ENCODE peak calls at places on chromosomes 16 and 17, in ten cellular contexts. H, T, F, W, S, R, M, C, X and N are unnamed samples.

GRCh38 chr16:89723279-89724250 is 2.2 kb downstream of the ZNF276 start:
- DNase-seq in F (peak), S (peak), X (no peak), R (peak), W (peak), C (no peak), T (no peak), H (no peak), M (no peak), N (no peak)

GRCh38 chr16:72865258-72865657 is 182.7 kb downstream of the ZFHX3 start:
- DNase-seq in X (no peak), C (no peak), R (no peak), F (no peak), W (no peak), M (no peak), H (no peak), T (no peak), S (no peak), N (no peak)

GRCh38 chr16:85392756-85393673 is 220.1 kb upstream of the GSE1 start:
- DNase-seq in M (no peak), H (no peak), S (no peak), F (no peak), X (no peak), R (no peak), W (peak), C (peak), T (no peak), N (no peak)

GRCh38 chr17:78924481-78925151 is 571 bp downstream of the TIMP2 start:
- DNase-seq in M (no peak), X (peak), S (peak), R (no peak), C (no peak), F (no peak), W (no peak), H (peak), T (no peak), N (no peak)

GRCh38 chr17:56130030-56130429 is 23.2 kb upstream of the ANKFN1 start:
- DNase-seq in S (no peak), M (no peak), C (no peak), W (no peak), H (no peak), T (no peak), X (no peak), F (no peak), R (no peak), N (no peak)

GRCh38 chr16:88782454-88783390 is 2.3 kb downstream of the PIEZO1 start:
- DNase-seq in W (no peak), H (no peak), M (no peak), F (peak), T (peak), R (no peak), S (peak), X (no peak), C (peak), N (no peak)

GRCh38 chr16:23537390-23537789 is 19.8 kb downstream of the EARS2 start:
- DNase-seq in T (no peak), R (no peak), W (no peak), F (no peak), C (no peak), M (no peak), S (no peak), H (no peak), X (no peak), N (no peak)

GRCh38 chr17:69218986-69219385 is 9.6 kb downstream of the ABCA10 start:
- DNase-seq in S (no peak), W (no peak), T (peak), C (no peak), F (no peak), X (no peak), H (no peak), M (no peak), R (no peak), N (no peak)

GRCh38 chr17:57043276-57043675 is 41.8 kb upstream of the AKAP1 start:
- DNase-seq in S (no peak), X (no peak), M (no peak), T (no peak), H (no peak), F (no peak), R (no peak), C (no peak), W (no peak), N (no peak)

GRCh38 chr17:9018731-9019130 is 2.6 kb upstream of the NTN1 start:
- DNase-seq in C (no peak), H (no peak), X (peak), S (no peak), M (no peak), R (no peak), F (no peak), T (no peak), W (no peak), N (no peak)

GRCh38 chr16:69773255-69773947 is 11.3 kb downstream of the WWP2 start:
- DNase-seq in H (no peak), T (no peak), S (no peak), F (no peak), R (no peak), C (no peak), X (no peak), M (no peak), W (no peak), N (no peak)

GRCh38 chr17:51630101-51630671 is 369.8 kb downstream of the UTP18 start:
- DNase-seq in M (no peak), F (no peak), R (peak), H (no peak), W (no peak), S (no peak), X (peak), T (no peak), C (no peak), N (no peak)

GRCh38 chr17:27609606-27610303 is 21.2 kb upstream of the LGALS9 start:
- DNase-seq in X (peak), M (no peak), T (peak), F (peak), H (no peak), W (no peak), S (peak), R (no peak), C (no peak), N (no peak)

GRCh38 chr16:27330542-27330941 is 16.8 kb downstream of the IL4R start:
- DNase-seq in C (no peak), X (peak), R (peak), W (peak), F (peak), T (no peak), H (no peak), M (no peak), S (peak), N (peak)

GRCh38 chr17:81277421-81277820 is 17.7 kb downstream of the SLC38A10 start:
- DNase-seq in X (no peak), S (peak), W (peak), H (no peak), T (no peak), C (no peak), M (no peak), F (no peak), R (no peak), N (no peak)

GRCh38 chr16:48523415-48524204 is 86.4 kb downstream of the N4BP1 start:
- DNase-seq in C (no peak), T (no peak), H (no peak), R (no peak), M (no peak), W (no peak), F (no peak), S (no peak), X (no peak), N (no peak)

GRCh38 chr16:48526958-48527331 is 83.0 kb downstream of the N4BP1 start:
- DNase-seq in W (no peak), S (no peak), M (no peak), T (no peak), C (no peak), H (no peak), F (no peak), X (no peak), R (no peak), N (no peak)

GRCh38 chr16:48524348-48525200 is 85.4 kb downstream of the N4BP1 start:
- DNase-seq in F (no peak), H (no peak), X (no peak), W (no peak), R (no peak), C (no peak), T (no peak), M (no peak), S (no peak), N (no peak)

GRCh38 chr16:48525201-48526057 is 84.6 kb downstream of the N4BP1 start:
- DNase-seq in C (no peak), T (no peak), S (no peak), M (no peak), W (no peak), F (no peak), X (no peak), H (no peak), R (no peak), N (no peak)

DNA sequence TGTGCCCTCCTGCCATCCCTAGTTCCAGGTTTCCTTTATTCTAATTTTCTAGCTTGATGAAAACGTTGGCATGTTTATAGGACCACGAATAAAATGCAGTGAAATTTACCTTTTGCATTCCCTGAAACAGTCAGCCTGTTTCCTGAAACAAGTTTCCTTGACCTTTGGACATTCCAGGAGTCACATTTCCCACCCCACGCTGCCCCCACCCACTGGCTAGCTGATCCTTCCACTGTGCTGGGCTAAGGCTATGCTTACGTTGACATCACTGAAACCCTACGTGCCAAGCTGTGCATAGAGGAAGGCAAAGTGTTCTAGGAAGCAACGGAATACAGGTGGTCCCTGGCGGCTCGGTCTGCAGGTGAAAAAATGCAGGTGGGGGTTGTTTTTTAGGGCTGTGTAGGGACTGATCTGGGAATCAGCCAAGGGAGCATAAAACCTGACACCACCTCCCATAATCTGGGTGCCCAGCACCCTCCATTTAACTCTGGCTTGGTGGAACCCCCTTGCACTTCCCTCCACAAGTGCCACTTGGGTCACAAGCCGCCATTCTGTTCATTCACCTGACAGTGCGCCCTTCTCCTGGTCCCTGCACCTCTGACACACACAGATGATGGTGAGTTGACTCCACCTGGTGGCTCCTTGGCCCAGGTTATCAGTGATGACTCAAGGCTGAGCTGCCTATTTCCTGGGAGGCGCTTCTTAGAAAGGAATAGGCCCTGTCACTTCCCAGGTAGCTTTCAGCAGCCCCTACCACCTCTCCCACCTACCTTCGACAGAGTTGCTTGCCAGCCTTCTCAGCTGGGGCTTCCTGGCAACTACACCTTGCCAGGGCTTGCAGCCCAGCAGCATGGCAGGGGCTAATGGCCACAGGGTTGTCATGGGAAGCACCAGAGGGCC is 83.7 kb downstream of the N4BP1 start:
- DNase-seq in X (peak), F (no peak), M (no peak), T (peak), S (no peak), H (peak), R (no peak), C (no peak), W (no peak), N (no peak)
- TF ChIP-seq CTCF in X (peak), F (no peak), M (no peak), T (no peak), S (no peak), H (peak), R (no peak), C (peak), W (no peak), N (no peak)

DNA sequence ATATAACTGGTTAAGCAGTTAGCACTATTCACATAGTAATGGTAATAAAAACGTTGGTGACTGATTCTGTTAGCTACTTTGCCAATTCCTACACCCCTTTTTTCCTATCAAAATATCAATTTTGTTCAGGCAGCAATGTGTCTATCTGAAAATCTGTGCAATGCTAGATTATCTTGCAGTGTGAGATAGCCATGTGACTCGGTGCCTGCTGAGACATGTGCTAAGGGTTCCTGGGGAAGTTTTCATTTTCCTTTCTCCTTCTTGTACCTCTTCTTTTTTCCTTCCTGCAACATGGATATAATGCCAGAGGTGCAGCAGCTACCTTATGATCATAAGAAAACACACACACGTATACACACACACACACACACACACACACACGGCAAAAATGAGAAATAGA is 100.5 kb upstream of the SHISA6 start:
- DNase-seq in H (no peak), X (no peak), S (no peak), F (no peak), T (no peak), M (no peak), R (no peak), C (no peak), W (no peak), N (no peak)
- TF ChIP-seq CTCF in H (no peak), X (no peak), S (no peak), F (no peak), T (no peak), M (no peak), R (no peak), C (no peak), W (no peak), N (no peak)

DNA sequence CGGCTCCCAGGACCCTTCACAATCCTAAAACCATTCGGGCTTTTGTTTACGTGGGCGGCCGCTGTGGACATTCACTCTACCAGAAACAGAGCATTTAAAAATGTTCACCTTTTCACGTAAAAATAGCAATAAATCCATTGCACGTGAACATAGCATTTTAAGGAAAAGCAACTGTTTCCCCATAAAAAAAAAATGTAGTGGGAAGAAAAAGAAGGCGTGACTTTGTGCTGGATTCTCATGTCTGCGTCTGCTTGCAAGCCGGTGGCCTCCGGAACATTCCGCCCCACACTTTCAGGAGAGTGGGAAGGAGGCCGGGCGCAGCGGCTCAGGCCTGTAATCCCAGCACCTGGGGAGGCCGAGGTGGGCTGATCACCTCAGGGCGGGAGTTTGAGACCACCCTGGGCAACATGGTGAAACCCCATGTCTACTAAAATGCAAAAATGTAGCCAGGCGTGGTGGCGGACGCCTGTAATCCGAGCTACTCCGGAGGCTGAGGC is 13.4 kb upstream of the GNG13 start:
- DNase-seq in M (no peak), C (no peak), T (no peak), H (no peak), R (no peak), W (no peak), X (no peak), F (no peak), S (no peak), N (no peak)
- TF ChIP-seq CTCF in M (no peak), C (peak), T (peak), H (no peak), R (no peak), W (no peak), X (no peak), F (no peak), S (no peak), N (no peak)

DNA sequence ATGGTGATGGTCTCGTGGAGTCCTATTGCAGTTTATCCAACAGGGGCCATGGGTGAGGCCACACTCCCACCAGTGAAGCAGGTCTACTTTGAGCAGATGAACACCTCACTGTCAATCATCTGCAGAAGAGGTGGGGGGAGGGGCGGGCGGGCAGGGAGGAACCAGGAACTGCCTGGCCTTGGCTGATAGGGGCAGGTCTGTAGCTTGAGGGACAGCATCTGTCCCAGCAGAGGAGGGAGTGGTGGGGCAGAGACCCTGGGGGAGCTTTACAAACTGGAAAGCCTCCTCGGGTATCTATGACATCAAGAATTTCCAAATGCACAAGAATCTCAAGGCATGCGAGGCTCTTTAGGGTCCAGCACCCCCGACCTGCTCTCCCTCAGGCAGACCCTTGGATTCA is 58.8 kb upstream of the ZNF423 start:
- DNase-seq in R (no peak), M (no peak), F (no peak), H (no peak), C (no peak), X (no peak), W (no peak), S (no peak), T (no peak), N (no peak)
- TF ChIP-seq CTCF in R (no peak), M (no peak), F (no peak), H (no peak), C (no peak), X (no peak), W (no peak), S (no peak), T (no peak), N (no peak)

DNA sequence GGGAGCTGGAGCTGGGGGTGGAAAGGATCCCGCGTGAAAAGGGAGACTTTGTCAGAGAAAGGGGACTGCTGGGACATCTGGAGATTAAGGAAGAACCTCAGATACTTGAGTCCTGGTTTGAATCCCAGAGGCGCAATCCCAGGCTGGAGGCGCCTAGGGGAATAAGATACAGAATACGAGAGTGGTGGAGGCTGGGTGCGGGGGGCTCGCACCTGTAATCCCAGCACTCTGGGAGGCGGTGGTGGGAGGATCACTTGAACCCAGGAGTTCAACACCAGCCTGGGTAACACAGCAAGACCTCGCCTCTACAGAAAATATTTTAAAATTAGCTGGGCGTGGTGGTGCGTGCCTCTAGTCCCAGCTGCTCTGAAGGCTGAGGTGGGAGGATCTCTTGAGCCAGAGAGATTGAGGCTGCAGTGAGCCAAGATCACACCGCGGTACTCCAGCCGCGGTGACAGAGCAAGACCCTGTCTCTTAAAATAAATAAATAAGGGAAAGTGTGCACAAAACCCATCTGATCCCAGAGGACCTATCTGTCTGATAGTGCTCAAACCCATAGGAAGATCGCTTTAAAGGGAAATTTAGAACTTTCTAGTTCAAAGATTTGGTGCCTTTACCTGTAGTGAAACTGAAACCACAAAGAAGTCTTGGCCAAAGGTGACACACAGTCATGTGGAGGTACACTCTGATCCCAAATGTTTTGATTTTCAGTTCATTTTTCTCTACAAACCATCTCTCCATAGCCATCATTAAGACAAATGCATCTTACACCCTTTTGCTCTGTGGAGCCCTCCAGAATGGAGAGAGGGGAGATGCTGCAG is 625 bp upstream of the SCRN2 start:
- DNase-seq in T (no peak), M (no peak), H (peak), F (no peak), X (no peak), C (no peak), S (no peak), W (no peak), R (no peak), N (no peak)
- TF ChIP-seq CTCF in T (peak), M (no peak), H (no peak), F (no peak), X (no peak), C (peak), S (no peak), W (no peak), R (no peak), N (no peak)

GRCh38 chr16:1364510-1364909 is 12.8 kb downstream of the GNPTG start:
- DNase-seq in R (no peak), C (no peak), W (no peak), X (no peak), M (no peak), F (no peak), H (no peak), T (no peak), S (no peak), N (no peak)
- TF ChIP-seq CTCF in R (no peak), C (no peak), W (no peak), X (no peak), M (no peak), F (no peak), H (no peak), T (no peak), S (no peak), N (no peak)